ENCODE peak calls at places on chromosomes 4 and X, in nine cellular contexts. M, V, H, F, I, O, X, C and G are unnamed samples.

GRCh38 chrX:52078133-52078532 is 9.2 kb upstream of the MAGED4B start:
- DNase-seq in F (no peak), I (no peak), M (no peak), O (no peak), X (no peak), V (no peak), C (no peak), H (no peak), G (no peak)

GRCh38 chr4:8306511-8307021 is 37.0 kb downstream of the HTRA3 start:
- DNase-seq in M (peak; percentile 11), H (no peak), C (peak; percentile 38), X (peak; percentile 33), V (no peak), I (peak; percentile 54), O (peak; percentile 20), F (no peak), G (no peak)

GRCh38 chr4:182453830-182454229 is 210.6 kb downstream of the TENM3 start:
- DNase-seq in O (no peak), F (no peak), M (no peak), X (no peak), H (no peak), C (no peak), V (no peak), I (no peak), G (no peak)

GRCh38 chrX:85029043-85029442 is 25.4 kb downstream of the APOOL start:
- DNase-seq in C (no peak), F (no peak), I (no peak), X (no peak), V (no peak), O (no peak), H (no peak), M (no peak), G (no peak)

GRCh38 chrX:74423289-74423985 is 2.1 kb downstream of the SLC16A2 start:
- DNase-seq in V (no peak), O (no peak), C (no peak), I (no peak), F (no peak), X (no peak), H (no peak), M (no peak), G (no peak)

GRCh38 chrX:124938715-124939114 is 381.0 kb upstream of the TEX13C start:
- DNase-seq in H (no peak), F (no peak), V (no peak), C (no peak), X (no peak), I (no peak), O (no peak), M (no peak), G (no peak)

GRCh38 chr4:174669278-174669677 is 147.0 kb upstream of the HPGD start:
- DNase-seq in H (no peak), F (peak; percentile 59), C (no peak), O (no peak), V (peak; percentile 29), I (peak; percentile 59), M (peak; percentile 90), X (no peak), G (peak; percentile 70)

GRCh38 chr4:107066622-107067021 is 30.5 kb upstream of the DKK2 start:
- DNase-seq in H (no peak), M (no peak), C (no peak), V (no peak), O (no peak), F (no peak), I (no peak), X (no peak), G (no peak)

GRCh38 chrX:77160301-77160700 is 286.9 kb upstream of the FGF16 start:
- DNase-seq in M (peak; percentile 3), X (no peak), F (no peak), I (no peak), C (no peak), H (no peak), V (no peak), O (no peak), G (no peak)

GRCh38 chr4:7719354-7720174 is 220.1 kb downstream of the AFAP1 start:
- DNase-seq in V (no peak), X (peak; percentile 62), C (peak; percentile 50), H (peak; percentile 49), F (no peak), O (peak; percentile 68), M (peak; percentile 31), I (peak; percentile 63), G (no peak)

GRCh38 chr4:7310441-7310840 is 118.1 kb downstream of the SORCS2 start:
- DNase-seq in H (no peak), X (no peak), I (no peak), O (no peak), F (no peak), V (no peak), M (no peak), C (no peak), G (no peak)

GRCh38 chrX:43971966-43972961 is 926 bp downstream of the NDP start:
- DNase-seq in H (no peak), V (no peak), X (no peak), F (no peak), I (peak; percentile 57), O (no peak), C (no peak), M (no peak), G (no peak)

GRCh38 chrX:63809158-63809557 is 24.1 kb upstream of the ARHGEF9 start:
- DNase-seq in C (no peak), V (no peak), M (no peak), O (no peak), I (no peak), H (no peak), F (no peak), X (no peak), G (no peak)

GRCh38 chr4:41098093-41098492 is 116.2 kb downstream of the APBB2 start:
- DNase-seq in V (no peak), I (no peak), X (no peak), C (no peak), H (no peak), O (no peak), F (no peak), M (no peak), G (no peak)

DNA sequence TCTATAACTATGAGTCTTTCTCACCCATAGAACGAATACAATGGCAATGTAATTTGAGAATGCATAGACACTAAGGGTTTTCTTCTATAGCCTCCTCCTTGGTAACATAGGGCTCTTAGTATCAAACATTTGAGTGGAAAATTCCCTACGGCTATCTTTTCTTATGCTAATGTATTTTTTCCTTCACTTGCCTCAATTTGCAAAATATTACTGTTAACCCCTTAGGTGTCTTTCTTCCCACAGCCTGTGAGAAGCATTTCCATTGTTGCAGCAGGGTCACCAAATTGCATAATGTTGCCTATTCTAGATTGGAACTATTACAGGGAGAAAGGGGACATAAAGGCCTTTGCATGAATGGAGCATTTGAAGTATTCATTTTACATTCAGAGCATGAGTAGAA is 140.5 kb upstream of the RAPGEF2 start:
- DNase-seq in X (no peak), V (no peak), H (no peak), O (no peak), M (no peak), C (no peak), I (no peak), F (no peak), G (no peak)
- H3K4me3 ChIP-seq in X (no peak overlapping the region), V (no peak overlapping the region), H (no peak overlapping the region), O (no peak overlapping the region), M (no peak overlapping the region), C (no peak overlapping the region), I (no peak overlapping the region), F (no peak overlapping the region), G (no peak overlapping the region)

GRCh38 chr4:94798808-94799207 is 41.1 kb downstream of the BMPR1B start:
- DNase-seq in V (no peak), F (no peak), C (no peak), O (no peak), H (no peak), X (no peak), I (peak; percentile 4), M (peak; percentile 38), G (peak; percentile 50)
- H3K4me3 ChIP-seq in V (no peak overlapping the region), F (no peak overlapping the region), C (no peak overlapping the region), O (no peak overlapping the region), H (no peak overlapping the region), X (no peak overlapping the region), I (no peak overlapping the region), M (no peak overlapping the region), G (no peak overlapping the region)

GRCh38 chr4:173528378-173529321 is 1.4 kb downstream of the HAND2 start:
- DNase-seq in M (peak; percentile 65), C (peak; percentile 36), X (no peak), I (peak; percentile 60), H (no peak), F (no peak), V (no peak), O (no peak), G (no peak)

GRCh38 chr4:173530326-173531062 is 465 bp upstream of the HAND2 start:
- DNase-seq in O (no peak), M (peak; percentile 48), X (no peak), H (no peak), I (peak; percentile 37), C (no peak), F (no peak), V (no peak), G (no peak)

GRCh38 chr4:173527103-173527876 is 2.7 kb downstream of the HAND2 start:
- DNase-seq in F (no peak), V (no peak), X (no peak), I (peak; percentile 35), C (no peak), M (peak; percentile 74), H (no peak), O (no peak), G (no peak)

GRCh38 chr4:173531085-173531965 is 1.3 kb upstream of the HAND2 start:
- DNase-seq in V (no peak), X (no peak), C (peak; percentile 62), I (no peak), M (peak; percentile 41), F (no peak), H (no peak), O (no peak), G (no peak)

GRCh38 chr4:173529505-173530325 is at the start of gene HAND2:
- DNase-seq in V (no peak), H (no peak), O (no peak), C (peak; percentile 84), X (no peak), I (peak; percentile 93), F (peak; percentile 31), M (peak; percentile 90), G (no peak)
- H3K4me3 ChIP-seq in V (peak within 1 kb of the TSS; percentile 43), H (peak within 1 kb of the TSS; percentile 49), O (no peak within 1 kb of the TSS), C (peak within 1 kb of the TSS; percentile 84), X (peak within 1 kb of the TSS; percentile 28), I (peak within 1 kb of the TSS; percentile 69), F (peak within 1 kb of the TSS; percentile 51), M (peak within 1 kb of the TSS; percentile 89), G (no peak within 1 kb of the TSS)

GRCh38 chrX:134020910-134021309 is 35.5 kb upstream of the GPC3 start:
- DNase-seq in M (no peak), C (no peak), V (no peak), I (no peak), X (no peak), F (no peak), O (no peak), H (no peak), G (no peak)

GRCh38 chrX:134024686-134025377 is 39.4 kb upstream of the GPC3 start:
- DNase-seq in H (no peak), F (no peak), M (no peak), C (no peak), V (no peak), I (no peak), O (no peak), X (no peak), G (no peak)

GRCh38 chrX:134025986-134026731 is 40.8 kb upstream of the GPC3 start:
- DNase-seq in O (no peak), V (no peak), M (no peak), H (no peak), C (no peak), F (no peak), X (no peak), I (no peak), G (no peak)

GRCh38 chrX:134023851-134024281 is 38.5 kb upstream of the GPC3 start:
- DNase-seq in I (no peak), M (peak; percentile 22), F (no peak), V (no peak), C (no peak), O (no peak), X (no peak), H (no peak), G (no peak)

GRCh38 chrX:134026732-134027311 is 41.4 kb upstream of the GPC3 start:
- DNase-seq in X (no peak), M (peak; percentile 62), O (no peak), V (no peak), F (no peak), H (peak; percentile 34), I (peak; percentile 45), C (no peak), G (peak; percentile 21)
- H3K4me3 ChIP-seq in X (peak overlapping the region; percentile 6), M (no peak overlapping the region), O (no peak overlapping the region), V (no peak overlapping the region), F (no peak overlapping the region), H (no peak overlapping the region), I (peak overlapping the region; percentile 36), C (peak overlapping the region; percentile 38), G (no peak overlapping the region)